ENCODE peak calls at places on chromosomes 4 and X, in six cellular contexts. One of them, this sample, is unnamed.

GRCh38 chr4:17085416-17085815 is 187.0 kb upstream of the LDB2 start:
- DNase-seq in endothelial cell: no peak
- DNase-seq in KG1: no peak
- DNase-seq in left lung: no peak
- DNase-seq in spleen: no peak
- DNase-seq in globus pallidus: no peak
- DNase-seq in this sample: no peak

GRCh38 chr4:5451243-5451642 is 257.1 kb downstream of the EVC2 start:
- DNase-seq in globus pallidus: no peak
- DNase-seq in spleen: no peak
- DNase-seq in endothelial cell: no peak
- DNase-seq in KG1: no peak
- DNase-seq in left lung: no peak
- DNase-seq in this sample: no peak

GRCh38 chr4:88779431-88779830 is 81.8 kb upstream of the NAP1L5 start:
- DNase-seq in endothelial cell: no peak
- DNase-seq in left lung: no peak
- DNase-seq in globus pallidus: no peak
- DNase-seq in KG1: no peak
- DNase-seq in spleen: no peak
- DNase-seq in this sample: no peak

GRCh38 chrX:154046262-154046771 is 26.6 kb upstream of the IRAK1 start:
- DNase-seq in spleen: no peak
- DNase-seq in endothelial cell: no peak
- DNase-seq in globus pallidus: peak
- DNase-seq in left lung: no peak
- DNase-seq in KG1: no peak
- DNase-seq in this sample: no peak

GRCh38 chr4:122617597-122618593 is 3.0 kb downstream of the IL21 start:
- DNase-seq in KG1: no peak
- DNase-seq in globus pallidus: peak
- DNase-seq in left lung: no peak
- DNase-seq in spleen: no peak
- DNase-seq in endothelial cell: no peak
- DNase-seq in this sample: no peak

GRCh38 chr4:74738756-74739155 is 55.6 kb downstream of the BTC start:
- DNase-seq in left lung: no peak
- DNase-seq in endothelial cell: no peak
- DNase-seq in KG1: no peak
- DNase-seq in globus pallidus: no peak
- DNase-seq in spleen: no peak
- DNase-seq in this sample: no peak

GRCh38 chrX:141724186-141724585 is 25.6 kb upstream of the SPANXD start:
- DNase-seq in endothelial cell: no peak
- DNase-seq in globus pallidus: no peak
- DNase-seq in spleen: no peak
- DNase-seq in left lung: no peak
- DNase-seq in KG1: no peak
- DNase-seq in this sample: no peak

GRCh38 chr4:70722199-70722791 is 531 bp downstream of the RUFY3 start:
- DNase-seq in spleen: no peak
- DNase-seq in endothelial cell: no peak
- DNase-seq in KG1: no peak
- DNase-seq in globus pallidus: peak
- DNase-seq in left lung: no peak
- DNase-seq in this sample: no peak

GRCh38 chr4:173794662-173795061 is 264.6 kb upstream of the HAND2 start:
- DNase-seq in KG1: no peak
- DNase-seq in globus pallidus: no peak
- DNase-seq in left lung: no peak
- DNase-seq in endothelial cell: no peak
- DNase-seq in spleen: no peak
- DNase-seq in this sample: peak

GRCh38 chr4:128471576-128471975 is 184.0 kb upstream of the PGRMC2 start:
- DNase-seq in KG1: no peak
- DNase-seq in globus pallidus: no peak
- DNase-seq in endothelial cell: no peak
- DNase-seq in left lung: no peak
- DNase-seq in spleen: no peak
- DNase-seq in this sample: no peak

GRCh38 chr4:8468746-8469535 is 28.4 kb downstream of the TRMT44 start:
- DNase-seq in endothelial cell: peak
- DNase-seq in KG1: no peak
- DNase-seq in globus pallidus: peak
- DNase-seq in left lung: peak
- DNase-seq in spleen: peak
- DNase-seq in this sample: peak

GRCh38 chr4:53563824-53564223 is 27.5 kb downstream of the LNX1 start:
- DNase-seq in endothelial cell: no peak
- DNase-seq in left lung: no peak
- DNase-seq in KG1: no peak
- DNase-seq in spleen: no peak
- DNase-seq in globus pallidus: no peak
- DNase-seq in this sample: no peak

GRCh38 chr4:108001540-108001939 is 11.9 kb downstream of the HADH start:
- DNase-seq in spleen: no peak
- DNase-seq in KG1: no peak
- DNase-seq in globus pallidus: no peak
- DNase-seq in left lung: no peak
- DNase-seq in endothelial cell: no peak
- DNase-seq in this sample: no peak

GRCh38 chr4:15612136-15612535 is 43.0 kb downstream of the FBXL5 start:
- DNase-seq in KG1: no peak
- DNase-seq in globus pallidus: no peak
- DNase-seq in spleen: no peak
- DNase-seq in endothelial cell: no peak
- DNase-seq in left lung: no peak
- DNase-seq in this sample: no peak

GRCh38 chr4:89108068-89108467 is 3.3 kb upstream of the TIGD2 start:
- DNase-seq in left lung: no peak
- DNase-seq in globus pallidus: no peak
- DNase-seq in endothelial cell: no peak
- DNase-seq in KG1: no peak
- DNase-seq in spleen: no peak
- DNase-seq in this sample: no peak

GRCh38 chr4:7460591-7460990 is 25.9 kb upstream of the PSAPL1 start:
- DNase-seq in left lung: peak
- DNase-seq in endothelial cell: no peak
- DNase-seq in spleen: no peak
- DNase-seq in globus pallidus: no peak
- DNase-seq in KG1: no peak
- DNase-seq in this sample: no peak

GRCh38 chr4:107036602-107037151 is 564 bp upstream of the DKK2 start:
- DNase-seq in KG1: no peak
- DNase-seq in spleen: no peak
- DNase-seq in endothelial cell: peak
- DNase-seq in left lung: peak
- DNase-seq in globus pallidus: no peak
- DNase-seq in this sample: no peak

GRCh38 chr4:76644831-76645485 is 209.9 kb downstream of the SHROOM3 start:
- DNase-seq in endothelial cell: no peak
- DNase-seq in KG1: no peak
- DNase-seq in left lung: no peak
- DNase-seq in globus pallidus: no peak
- DNase-seq in spleen: no peak
- DNase-seq in this sample: no peak

GRCh38 chr4:36280555-36280954 is 861 bp upstream of the DTHD1 start:
- DNase-seq in KG1: no peak
- DNase-seq in endothelial cell: no peak
- DNase-seq in spleen: no peak
- DNase-seq in globus pallidus: no peak
- DNase-seq in left lung: no peak
- DNase-seq in this sample: no peak

GRCh38 chr4:152074573-152074972 is 313.8 kb upstream of the GATB start:
- DNase-seq in left lung: no peak
- DNase-seq in globus pallidus: no peak
- DNase-seq in endothelial cell: no peak
- DNase-seq in spleen: no peak
- DNase-seq in KG1: no peak
- DNase-seq in this sample: no peak

GRCh38 chrX:129235903-129236302 is 287.4 kb downstream of the SMARCA1 start:
- DNase-seq in left lung: no peak
- DNase-seq in spleen: no peak
- DNase-seq in KG1: no peak
- DNase-seq in endothelial cell: no peak
- DNase-seq in globus pallidus: no peak
- DNase-seq in this sample: no peak

GRCh38 chrX:44872319-44872816 is 620 bp upstream of the KDM6A start:
- DNase-seq in endothelial cell: peak
- DNase-seq in globus pallidus: peak
- DNase-seq in left lung: peak
- DNase-seq in KG1: no peak
- DNase-seq in spleen: peak
- DNase-seq in this sample: no peak

GRCh38 chr4:111789901-111790640 is 355.2 kb upstream of the FAM241A start:
- DNase-seq in spleen: no peak
- DNase-seq in left lung: no peak
- DNase-seq in KG1: no peak
- DNase-seq in globus pallidus: no peak
- DNase-seq in endothelial cell: no peak
- DNase-seq in this sample: no peak

GRCh38 chr4:26916195-26916594 is 55.6 kb downstream of the STIM2 start:
- DNase-seq in KG1: no peak
- DNase-seq in endothelial cell: no peak
- DNase-seq in left lung: no peak
- DNase-seq in spleen: no peak
- DNase-seq in globus pallidus: no peak
- DNase-seq in this sample: no peak

GRCh38 chrX:122739770-122740169 is 444.3 kb upstream of the GRIA3 start:
- DNase-seq in left lung: no peak
- DNase-seq in spleen: no peak
- DNase-seq in KG1: no peak
- DNase-seq in globus pallidus: peak
- DNase-seq in endothelial cell: peak
- DNase-seq in this sample: no peak

GRCh38 chr4:74754218-74754617 is 40.1 kb downstream of the BTC start:
- DNase-seq in spleen: no peak
- DNase-seq in endothelial cell: no peak
- DNase-seq in KG1: no peak
- DNase-seq in globus pallidus: no peak
- DNase-seq in left lung: no peak
- DNase-seq in this sample: no peak

GRCh38 chrX:106608016-106608415 is 3.8 kb upstream of the RADX start:
- DNase-seq in KG1: no peak
- DNase-seq in endothelial cell: no peak
- DNase-seq in globus pallidus: no peak
- DNase-seq in left lung: no peak
- DNase-seq in spleen: no peak
- DNase-seq in this sample: no peak

GRCh38 chr4:100591156-100591876 is 73.5 kb upstream of the EMCN start:
- DNase-seq in spleen: no peak
- DNase-seq in left lung: no peak
- DNase-seq in endothelial cell: no peak
- DNase-seq in globus pallidus: no peak
- DNase-seq in KG1: no peak
- DNase-seq in this sample: no peak

GRCh38 chr4:3802571-3803474 is 36.6 kb downstream of the ADRA2C start:
- DNase-seq in globus pallidus: no peak
- DNase-seq in endothelial cell: no peak
- DNase-seq in left lung: peak
- DNase-seq in KG1: no peak
- DNase-seq in spleen: peak
- DNase-seq in this sample: no peak

GRCh38 chr4:152709675-152710438 is 30.1 kb upstream of the TMEM154 start:
- DNase-seq in left lung: no peak
- DNase-seq in endothelial cell: peak
- DNase-seq in spleen: no peak
- DNase-seq in globus pallidus: no peak
- DNase-seq in KG1: no peak
- DNase-seq in this sample: no peak

GRCh38 chr4:150572704-150573504 is 9.0 kb upstream of the MAB21L2 start:
- DNase-seq in left lung: no peak
- DNase-seq in KG1: no peak
- DNase-seq in endothelial cell: no peak
- DNase-seq in globus pallidus: no peak
- DNase-seq in spleen: no peak
- DNase-seq in this sample: no peak

GRCh38 chr4:112069110-112069509 is 76.1 kb upstream of the FAM241A start:
- DNase-seq in KG1: no peak
- DNase-seq in endothelial cell: no peak
- DNase-seq in spleen: no peak
- DNase-seq in globus pallidus: no peak
- DNase-seq in left lung: no peak
- DNase-seq in this sample: no peak

GRCh38 chr4:169286562-169287301 is 16.0 kb upstream of the SH3RF1 start:
- DNase-seq in KG1: no peak
- DNase-seq in endothelial cell: no peak
- DNase-seq in left lung: no peak
- DNase-seq in spleen: no peak
- DNase-seq in globus pallidus: no peak
- DNase-seq in this sample: no peak

GRCh38 chrX:21996872-21997271 is 35.3 kb upstream of the PHEX start:
- DNase-seq in spleen: no peak
- DNase-seq in KG1: no peak
- DNase-seq in endothelial cell: no peak
- DNase-seq in globus pallidus: peak
- DNase-seq in left lung: no peak
- DNase-seq in this sample: peak

GRCh38 chr4:73068496-73069337 is 799 bp downstream of the COX18 start:
- DNase-seq in left lung: no peak
- DNase-seq in globus pallidus: peak
- DNase-seq in endothelial cell: peak
- DNase-seq in KG1: peak
- DNase-seq in spleen: no peak
- DNase-seq in this sample: no peak

GRCh38 chr4:127370495-127371069 is 262.2 kb upstream of the INTU start:
- DNase-seq in KG1: no peak
- DNase-seq in left lung: no peak
- DNase-seq in globus pallidus: no peak
- DNase-seq in spleen: no peak
- DNase-seq in endothelial cell: no peak
- DNase-seq in this sample: no peak

GRCh38 chrX:136251042-136251991 is at the start of gene MAP7D3:
- DNase-seq in spleen: peak
- DNase-seq in left lung: peak
- DNase-seq in globus pallidus: peak
- DNase-seq in endothelial cell: peak
- DNase-seq in KG1: peak
- DNase-seq in this sample: peak